ENCODE peak calls at places on chromosomes 5 and 9, in six cellular contexts. A, R, B, K, U and L are unnamed samples.

GRCh38 chr9:110252509-110253139 is 3.7 kb downstream of the TXN start:
- DNase-seq in A (no peak), R (no peak), B (no peak), K (no peak), U (no peak), L (no peak)

GRCh38 chr5:112907166-112907611 is 14.8 kb downstream of the REEP5 start:
- DNase-seq in A (no peak), R (no peak), B (no peak), K (no peak), U (no peak), L (no peak)

GRCh38 chr9:38622083-38622674 is 1.8 kb upstream of the ANKRD18A start:
- DNase-seq in A (peak), R (no peak), B (no peak), K (no peak), U (peak), L (no peak)

GRCh38 chr9:106880863-106881262 is 17.9 kb downstream of the ZNF462 start:
- DNase-seq in A (no peak), R (no peak), B (no peak), K (no peak), U (no peak), L (no peak)

GRCh38 chr5:75886706-75887105 is 169.5 kb upstream of the POC5 start:
- DNase-seq in A (peak), R (no peak), B (no peak), K (no peak), U (no peak), L (no peak)

GRCh38 chr5:157471709-157472108 is 11.7 kb downstream of the NIPAL4 start:
- DNase-seq in A (peak), R (peak), B (no peak), K (peak), U (no peak), L (no peak)

GRCh38 chr9:133031130-133031422 is 279 bp downstream of the GTF3C5 start:
- DNase-seq in A (no peak), R (no peak), B (no peak), K (no peak), U (no peak), L (no peak)

GRCh38 chr5:148729182-148729581 is 74.9 kb upstream of the HTR4 start:
- DNase-seq in A (no peak), R (peak), B (no peak), K (no peak), U (no peak), L (no peak)

GRCh38 chr9:85521331-85522197 is 220.2 kb downstream of the AGTPBP1 start:
- DNase-seq in A (no peak), R (no peak), B (no peak), K (no peak), U (peak), L (no peak)

GRCh38 chr5:40606077-40606765 is 73.5 kb upstream of the PTGER4 start:
- DNase-seq in A (no peak), R (no peak), B (no peak), K (no peak), U (no peak), L (no peak)